ENCODE peak calls at places on chromosomes 12 and 14, in seven cellular contexts. F is fibroblast of lung, E is AG10803, R is HFFc6, G is lower lobe of right lung, D is progenitor cell of endocrine pancreas, W is type B pancreatic cell. T is an unnamed sample.

GRCh38 chr12:127267128-127267527 is 999.8 kb upstream of the TMEM132C start:
- DNase-seq in F (no peak), E (no peak), R (no peak), G (no peak), D (no peak), W (no peak), T (no peak)

GRCh38 chr12:28872654-28873268 is 276.3 kb upstream of the FAR2 start:
- DNase-seq in F (peak), E (peak), R (peak), G (no peak), D (peak), W (no peak), T (no peak)

GRCh38 chr12:27193854-27194544 is 50.1 kb upstream of the STK38L start:
- DNase-seq in F (peak), E (peak), R (peak), G (no peak), D (no peak), W (no peak), T (no peak)

GRCh38 chr12:68420225-68421008 is 88.3 kb upstream of the MDM1 start:
- DNase-seq in F (peak), E (peak), R (no peak), G (no peak), D (no peak), W (no peak), T (no peak)

GRCh38 chr12:22709292-22709691 is 84.3 kb downstream of the ETNK1 start:
- DNase-seq in F (peak), E (peak), R (no peak), G (no peak), D (no peak), W (no peak), T (no peak)

GRCh38 chr14:104977681-104978647 is at the start of gene AHNAK2:
- DNase-seq in F (peak), E (peak), R (peak), G (peak), D (peak), W (no peak), T (peak)

GRCh38 chr12:46219892-46220655 is 48.8 kb downstream of the SLC38A1 start:
- DNase-seq in F (peak), E (peak), R (peak), G (no peak), D (no peak), W (no peak), T (no peak)

GRCh38 chr12:904010-904414 is 45.5 kb downstream of the RAD52 start:
- DNase-seq in F (no peak), E (no peak), R (no peak), G (no peak), D (no peak), W (no peak), T (no peak)

GRCh38 chr12:92233346-92234015 is 87.8 kb upstream of the BTG1 start:
- DNase-seq in F (peak), E (no peak), R (no peak), G (no peak), D (no peak), W (no peak), T (no peak)

GRCh38 chr12:50401383-50402155 is 884 bp downstream of the LARP4 start:
- DNase-seq in F (peak), E (peak), R (no peak), G (no peak), D (no peak), W (no peak), T (no peak)

GRCh38 chr12:49557187-49557916 is 10.6 kb downstream of the MCRS1 start:
- DNase-seq in F (no peak), E (no peak), R (no peak), G (no peak), D (no peak), W (no peak), T (no peak)

GRCh38 chr14:98932436-98933325 is 339.3 kb downstream of the BCL11B start:
- DNase-seq in F (no peak), E (no peak), R (no peak), G (no peak), D (no peak), W (no peak), T (no peak)

GRCh38 chr14:98928418-98928817 is 343.6 kb downstream of the BCL11B start:
- DNase-seq in F (no peak), E (no peak), R (no peak), G (no peak), D (no peak), W (no peak), T (no peak)

GRCh38 chr14:98931126-98931525 is 340.9 kb downstream of the BCL11B start:
- DNase-seq in F (no peak), E (no peak), R (no peak), G (no peak), D (no peak), W (no peak), T (no peak)

GRCh38 chr14:98935921-98936320 is 336.1 kb downstream of the BCL11B start:
- DNase-seq in F (no peak), E (no peak), R (no peak), G (no peak), D (no peak), W (no peak), T (no peak)

GRCh38 chr14:98931911-98932310 is 340.1 kb downstream of the BCL11B start:
- DNase-seq in F (no peak), E (no peak), R (no peak), G (no peak), D (no peak), W (no peak), T (no peak)
- TF ChIP-seq CTCF in F (no peak), E (no peak), R (no peak), G (no peak), D (no peak), W (no peak), T (no peak)

DNA sequence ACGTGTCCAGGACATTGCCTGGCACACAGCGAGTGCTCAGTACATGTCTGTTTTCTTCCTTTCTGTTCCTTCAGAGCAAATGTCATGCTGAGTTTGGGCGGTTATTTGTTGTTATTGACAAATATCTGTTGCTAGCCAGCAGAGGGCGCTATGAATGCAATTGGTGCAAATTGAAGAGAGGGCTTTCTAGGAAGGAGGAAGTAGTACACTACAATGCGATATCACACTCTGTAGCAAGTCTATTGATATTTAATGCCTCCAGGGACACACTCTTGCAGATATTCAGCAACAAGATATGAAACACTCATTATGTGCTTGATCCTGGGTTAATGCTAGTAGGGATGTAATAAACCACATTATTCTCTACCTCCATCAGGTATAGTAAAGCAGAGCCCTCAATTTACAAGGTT is 267.3 kb upstream of the SRRM4 start:
- DNase-seq in F (no peak), E (no peak), R (no peak), G (no peak), D (peak), W (no peak), T (no peak)
- TF ChIP-seq CTCF in F (no peak), E (peak), R (peak), G (peak), D (peak), W (peak), T (no peak)

GRCh38 chr14:76870146-76870545 is 43.9 kb downstream of the LRRC74A start:
- DNase-seq in F (no peak), E (no peak), R (peak), G (no peak), D (no peak), W (no peak), T (no peak)
- TF ChIP-seq CTCF in F (peak), E (peak), R (peak), G (no peak), D (peak), W (peak), T (peak)

GRCh38 chr12:94374124-94374523 is 85.5 kb downstream of the CEP83 start:
- DNase-seq in F (no peak), E (no peak), R (no peak), G (no peak), D (no peak), W (no peak), T (no peak)
- TF ChIP-seq CTCF in F (no peak), E (no peak), R (no peak), G (no peak), D (no peak), W (no peak), T (no peak)

GRCh38 chr14:53399057-53399456 is 245.9 kb upstream of the DDHD1 start:
- DNase-seq in F (peak), E (peak), R (peak), G (no peak), D (no peak), W (no peak), T (no peak)
- TF ChIP-seq CTCF in F (peak), E (peak), R (peak), G (no peak), D (peak), W (peak), T (peak)

DNA sequence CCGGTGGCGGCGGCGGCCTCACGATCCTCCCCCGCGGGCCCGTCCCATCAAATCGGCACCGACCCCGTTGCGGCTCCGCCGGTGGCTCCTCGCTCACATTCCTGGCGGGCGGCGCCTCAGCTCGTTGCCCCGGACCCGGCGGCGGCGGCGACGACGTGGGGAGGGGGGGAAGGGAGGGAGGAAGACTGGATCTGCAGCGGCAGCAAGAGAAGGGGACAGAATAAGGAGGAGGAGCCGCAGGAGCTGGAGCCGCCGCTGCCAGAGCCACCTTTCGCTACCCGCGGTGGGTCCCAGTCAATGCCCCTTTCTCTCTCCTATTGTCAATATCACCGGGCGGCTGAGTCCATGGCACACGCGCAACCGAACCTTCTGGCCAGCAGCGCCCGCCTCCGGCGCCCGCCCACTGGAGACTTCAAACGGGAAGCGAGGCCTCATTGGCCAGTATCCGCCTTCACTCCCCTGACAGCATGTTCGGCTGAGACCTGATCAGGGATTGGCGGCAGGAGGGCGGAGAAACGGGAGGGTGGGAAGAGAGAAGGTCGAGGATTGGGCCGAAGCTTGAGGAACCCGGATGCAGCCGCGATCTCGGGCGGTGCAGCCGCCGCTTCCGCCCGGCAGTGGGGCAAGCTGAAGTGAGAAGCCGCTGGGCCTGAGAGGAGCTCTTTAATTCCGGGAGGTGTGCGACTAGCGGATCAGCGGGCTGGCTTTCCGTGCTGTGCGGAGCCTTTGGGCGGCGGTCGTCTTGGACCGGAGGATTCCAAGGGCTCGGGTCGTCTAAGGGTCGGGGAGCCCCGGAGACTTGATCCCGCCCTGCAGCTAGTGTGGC is at the start of gene PPP2R5E:
- DNase-seq in F (peak), E (peak), R (peak), G (peak), D (peak), W (peak), T (peak)
- TF ChIP-seq CTCF in F (no peak), E (no peak), R (no peak), G (no peak), D (no peak), W (no peak), T (no peak)

DNA sequence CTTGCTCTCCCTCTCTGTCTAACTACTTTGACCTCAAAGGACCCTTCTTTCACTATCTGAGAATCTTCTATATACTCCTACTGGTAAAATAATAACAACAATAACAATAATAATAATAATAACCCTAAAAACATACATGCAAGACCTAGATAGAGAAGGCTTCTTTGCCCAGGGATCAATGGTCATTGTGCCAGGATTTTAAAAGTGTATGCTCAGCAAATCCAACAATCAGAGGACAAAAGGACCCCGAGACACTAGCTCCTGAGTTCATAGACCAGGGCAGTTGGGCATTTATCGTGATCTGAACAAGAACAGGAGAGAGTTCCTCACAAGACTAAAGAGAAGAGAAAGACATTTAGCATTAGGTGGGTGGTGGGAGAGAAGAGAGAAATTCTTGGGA is 358.5 kb downstream of the DAD1 start:
- DNase-seq in F (no peak), E (no peak), R (no peak), G (no peak), D (no peak), W (no peak), T (no peak)
- TF ChIP-seq CTCF in F (no peak), E (no peak), R (no peak), G (no peak), D (no peak), W (no peak), T (no peak)

GRCh38 chr12:71702590-71702989 is 16.7 kb downstream of the TMEM19 start:
- DNase-seq in F (no peak), E (no peak), R (no peak), G (no peak), D (no peak), W (no peak), T (no peak)
- TF ChIP-seq CTCF in F (no peak), E (no peak), R (no peak), G (no peak), D (no peak), W (no peak), T (no peak)